ENCODE peak calls at places on chromosomes 3 and 15, in seven cellular contexts. N is left cardiac atrium; J is AG04450; P is skeletal muscle cell; B is Right ventricle myocardium superior; M is effector memory CD8-positive, alpha-beta T cell; E is nucleus accumbens. U is an unnamed sample.

GRCh38 chr3:186068243-186068552 is 40.7 kb downstream of the ETV5 start:
- DNase-seq in N (no peak), E (no peak), B (no peak), M (no peak), P (no peak), J (no peak), U (no peak)

GRCh38 chr3:107913671-107914070 is 177.2 kb downstream of the CD47 start:
- DNase-seq in M (no peak), E (no peak), J (no peak), P (peak), B (no peak), N (no peak), U (no peak)

GRCh38 chr3:24264748-24265158 is 229.9 kb downstream of the THRB start:
- DNase-seq in B (no peak), M (no peak), E (no peak), N (no peak), J (no peak), P (no peak), U (peak)

GRCh38 chr15:71496336-71496955 is 313.9 kb upstream of the NR2E3 start:
- DNase-seq in M (no peak), P (peak), J (no peak), B (no peak), N (no peak), E (no peak), U (no peak)

GRCh38 chr15:65189102-65189740 is 4.1 kb upstream of the CLPX start:
- DNase-seq in P (peak), N (no peak), E (no peak), J (no peak), B (no peak), M (no peak), U (peak)

GRCh38 chr15:83999396-84000120 is 236.0 kb upstream of the GOLGA6L4 start:
- DNase-seq in J (no peak), M (no peak), P (peak), N (no peak), B (no peak), E (no peak), U (no peak)

GRCh38 chr3:175149675-175150074 is 290.5 kb downstream of the NAALADL2 start:
- DNase-seq in E (no peak), B (no peak), P (peak), N (no peak), J (no peak), M (no peak), U (no peak)

GRCh38 chr15:99435138-99435695 is 130.6 kb upstream of the MEF2A start:
- DNase-seq in M (no peak), B (peak), J (no peak), P (no peak), N (no peak), E (no peak), U (no peak)

GRCh38 chr3:17194116-17194515 is 309.4 kb downstream of the PLCL2 start:
- DNase-seq in J (no peak), M (no peak), E (no peak), N (no peak), P (no peak), B (no peak), U (no peak)

GRCh38 chr3:45218578-45219390 is 7.3 kb downstream of the TMEM158 start:
- DNase-seq in J (peak), E (no peak), B (no peak), P (peak), N (no peak), M (no peak), U (no peak)

GRCh38 chr3:136048068-136048467 is 82.5 kb downstream of the PPP2R3A start:
- DNase-seq in P (no peak), M (no peak), N (no peak), J (no peak), B (no peak), E (no peak), U (no peak)

GRCh38 chr3:12393894-12394293 is 90.4 kb upstream of the TSEN2 start:
- DNase-seq in E (no peak), M (no peak), N (no peak), J (peak), P (peak), B (no peak), U (peak)

GRCh38 chr15:39969871-39970270 is 36.0 kb downstream of the EIF2AK4 start:
- DNase-seq in P (peak), N (peak), B (peak), J (no peak), E (no peak), M (no peak), U (peak)

U was measured in astrocyte of the cerebellum.